ENCODE peak calls at places on chromosomes 3 and 15, in seven cellular contexts. W is stimulated activated CD4-positive, alpha-beta T cell treated with anti-CD3 and anti-CD28 coated beads, Interleukin-4, amount 100 ng/mL, for 48 hours; A is ecto neural progenitor cell; I is prostate gland; X is RCC 7860; V is HuH-7; G is T-helper 1 cell. R is an unnamed sample.

GRCh38 chr15:85491663-85492062 is 111.3 kb downstream of the AKAP13 start:
- DNase-seq in W (no peak), A (no peak), I (no peak), X (no peak), V (no peak), G (no peak), R (no peak)

GRCh38 chr3:195849322-195850074 is 37.8 kb upstream of the MUC4 start:
- DNase-seq in W (no peak), A (no peak), I (no peak), X (no peak), V (no peak), G (no peak), R (no peak)

GRCh38 chr15:60476713-60477112 is 2.2 kb downstream of the ICE2 start:
- DNase-seq in W (no peak), A (no peak), I (no peak), X (no peak), V (no peak), G (no peak), R (no peak)

GRCh38 chr15:81642451-81642990 is 268.5 kb upstream of the TMC3 start:
- DNase-seq in W (no peak), A (no peak), I (no peak), X (no peak), V (no peak), G (no peak), R (peak)

GRCh38 chr3:191360620-191361019 is 30.3 kb upstream of the UTS2B start:
- DNase-seq in W (no peak), A (no peak), I (no peak), X (no peak), V (no peak), G (no peak), R (no peak)

GRCh38 chr15:43361313-43361903 is 9.4 kb downstream of the ZSCAN29 start:
- DNase-seq in W (no peak), A (no peak), I (no peak), X (no peak), V (no peak), G (no peak), R (no peak)

GRCh38 chr3:97882975-97883598 is 61.3 kb downstream of the CRYBG3 start:
- DNase-seq in W (no peak), A (no peak), I (peak), X (peak), V (no peak), G (peak), R (peak)

GRCh38 chr3:197836244-197836643 is 45.2 kb downstream of the LRCH3 start:
- DNase-seq in W (no peak), A (no peak), I (no peak), X (no peak), V (no peak), G (no peak), R (no peak)

GRCh38 chr3:136862611-136862951 is 573 bp downstream of the NCK1 start:
- DNase-seq in W (peak), A (no peak), I (peak), X (peak), V (peak), G (peak), R (peak)

GRCh38 chr3:23183731-23184130 is 19.4 kb upstream of the UBE2E2 start:
- DNase-seq in W (no peak), A (peak), I (peak), X (peak), V (peak), G (no peak), R (peak)

GRCh38 chr15:88258021-88258641 is 1.6 kb upstream of the NTRK3 start:
- DNase-seq in W (no peak), A (peak), I (no peak), X (peak), V (peak), G (no peak), R (peak)

GRCh38 chr15:33699691-33700447 is 268.4 kb upstream of the CHRM5 start:
- DNase-seq in W (no peak), A (no peak), I (no peak), X (no peak), V (peak), G (no peak), R (peak)

GRCh38 chr3:189459231-189459630 is 172.0 kb upstream of the TP63 start:
- DNase-seq in W (no peak), A (no peak), I (no peak), X (no peak), V (no peak), G (no peak), R (no peak)

GRCh38 chr3:177041021-177041729 is 156.1 kb downstream of the TBL1XR1 start:
- DNase-seq in W (no peak), A (no peak), I (peak), X (no peak), V (no peak), G (no peak), R (no peak)

GRCh38 chr3:107745354-107745753 is 222.6 kb downstream of the BBX start:
- DNase-seq in W (no peak), A (no peak), I (no peak), X (no peak), V (no peak), G (no peak), R (no peak)

GRCh38 chr3:139198929-139199328 is 144.9 kb upstream of the MRPS22 start:
- DNase-seq in W (no peak), A (no peak), I (no peak), X (no peak), V (no peak), G (no peak), R (no peak)

GRCh38 chr3:58183891-58184290 is 26.9 kb downstream of the DNASE1L3 start:
- DNase-seq in W (no peak), A (no peak), I (no peak), X (no peak), V (no peak), G (no peak), R (no peak)

GRCh38 chr15:66830358-66830757 is 128.3 kb downstream of the SMAD6 start:
- DNase-seq in W (no peak), A (no peak), I (no peak), X (peak), V (no peak), G (no peak), R (no peak)

GRCh38 chr15:79041598-79042175 is 48.9 kb downstream of the RASGRF1 start:
- DNase-seq in W (no peak), A (no peak), I (no peak), X (no peak), V (no peak), G (no peak), R (no peak)

GRCh38 chr3:9168230-9168629 is 81.2 kb downstream of the SRGAP3 start:
- DNase-seq in W (peak), A (no peak), I (no peak), X (no peak), V (no peak), G (peak), R (peak)

GRCh38 chr3:8458235-8458634 is 43.4 kb upstream of the LMCD1 start:
- DNase-seq in W (no peak), A (no peak), I (no peak), X (no peak), V (no peak), G (no peak), R (no peak)

GRCh38 chr15:50181983-50182232 is at the start of gene SLC27A2:
- DNase-seq in W (no peak), A (no peak), I (peak), X (no peak), V (peak), G (peak), R (peak)

GRCh38 chr3:157166559-157166958 is 6.6 kb upstream of the CCNL1 start:
- DNase-seq in W (no peak), A (no peak), I (peak), X (no peak), V (no peak), G (no peak), R (peak)

GRCh38 chr3:186283096-186283495 is 78.9 kb downstream of the DGKG start:
- DNase-seq in W (no peak), A (no peak), I (no peak), X (peak), V (no peak), G (no peak), R (no peak)

GRCh38 chr3:188021502-188022040 is 132.4 kb upstream of the LPP start:
- DNase-seq in W (no peak), A (no peak), I (no peak), X (no peak), V (no peak), G (no peak), R (peak)

GRCh38 chr3:81666502-81667121 is 94.8 kb downstream of the GBE1 start:
- DNase-seq in W (no peak), A (no peak), I (no peak), X (peak), V (no peak), G (no peak), R (no peak)

GRCh38 chr3:46997453-46998091 is 18.1 kb downstream of the NBEAL2 start:
- DNase-seq in W (no peak), A (no peak), I (no peak), X (no peak), V (no peak), G (no peak), R (no peak)

GRCh38 chr3:112464264-112464663 is 35.0 kb downstream of the BTLA start:
- DNase-seq in W (no peak), A (no peak), I (no peak), X (no peak), V (no peak), G (peak), R (no peak)

GRCh38 chr3:47283193-47283537 is 421 bp downstream of the KLHL18 start:
- DNase-seq in W (no peak), A (no peak), I (no peak), X (no peak), V (no peak), G (no peak), R (no peak)

GRCh38 chr3:71156062-71156665 is 427.4 kb downstream of the FOXP1 start:
- DNase-seq in W (no peak), A (no peak), I (no peak), X (peak), V (no peak), G (no peak), R (peak)